ENCODE peak calls at places on chromosomes 5 and 9, in seven cellular contexts. One of them, this sample, is unnamed.

GRCh38 chr5:139702548-139702947 is 54.4 kb downstream of the CXXC5 start:
- DNase-seq in activated naive CD4-positive, alpha-beta T cell: no peak
- DNase-seq in effector memory CD4-positive, alpha-beta T cell: no peak
- DNase-seq in AG10803: no peak
- DNase-seq in NCI-H510A: no peak
- DNase-seq in heart left ventricle: no peak
- DNase-seq in cardiac fibroblast: no peak
- DNase-seq in this sample: no peak

GRCh38 chr9:123834218-123834906 is 95.6 kb downstream of the DENND1A start:
- DNase-seq in activated naive CD4-positive, alpha-beta T cell: no peak
- DNase-seq in effector memory CD4-positive, alpha-beta T cell: no peak
- DNase-seq in AG10803: peak
- DNase-seq in NCI-H510A: no peak
- DNase-seq in heart left ventricle: no peak
- DNase-seq in cardiac fibroblast: peak
- DNase-seq in this sample: no peak

GRCh38 chr9:84990416-84990815 is 320.9 kb downstream of the NTRK2 start:
- DNase-seq in activated naive CD4-positive, alpha-beta T cell: no peak
- DNase-seq in effector memory CD4-positive, alpha-beta T cell: no peak
- DNase-seq in AG10803: no peak
- DNase-seq in NCI-H510A: no peak
- DNase-seq in heart left ventricle: no peak
- DNase-seq in cardiac fibroblast: no peak
- DNase-seq in this sample: no peak

GRCh38 chr5:54093081-54093492 is 217.3 kb downstream of the ARL15 start:
- DNase-seq in activated naive CD4-positive, alpha-beta T cell: no peak
- DNase-seq in effector memory CD4-positive, alpha-beta T cell: no peak
- DNase-seq in AG10803: no peak
- DNase-seq in NCI-H510A: no peak
- DNase-seq in heart left ventricle: peak
- DNase-seq in cardiac fibroblast: no peak
- DNase-seq in this sample: peak

GRCh38 chr5:22663124-22663523 is 190.0 kb downstream of the CDH12 start:
- DNase-seq in activated naive CD4-positive, alpha-beta T cell: no peak
- DNase-seq in effector memory CD4-positive, alpha-beta T cell: no peak
- DNase-seq in AG10803: no peak
- DNase-seq in NCI-H510A: no peak
- DNase-seq in heart left ventricle: no peak
- DNase-seq in cardiac fibroblast: no peak
- DNase-seq in this sample: no peak

GRCh38 chr9:117644607-117645244 is 59.5 kb upstream of the TLR4 start:
- DNase-seq in activated naive CD4-positive, alpha-beta T cell: peak
- DNase-seq in effector memory CD4-positive, alpha-beta T cell: no peak
- DNase-seq in AG10803: peak
- DNase-seq in NCI-H510A: peak
- DNase-seq in heart left ventricle: peak
- DNase-seq in cardiac fibroblast: peak
- DNase-seq in this sample: peak

GRCh38 chr9:91071185-91071990 is 269.8 kb downstream of the SYK start:
- DNase-seq in activated naive CD4-positive, alpha-beta T cell: no peak
- DNase-seq in effector memory CD4-positive, alpha-beta T cell: no peak
- DNase-seq in AG10803: peak
- DNase-seq in NCI-H510A: peak
- DNase-seq in heart left ventricle: no peak
- DNase-seq in cardiac fibroblast: peak
- DNase-seq in this sample: peak

GRCh38 chr5:91499943-91500531 is 116.9 kb upstream of the ARRDC3 start:
- DNase-seq in activated naive CD4-positive, alpha-beta T cell: no peak
- DNase-seq in effector memory CD4-positive, alpha-beta T cell: no peak
- DNase-seq in AG10803: peak
- DNase-seq in NCI-H510A: no peak
- DNase-seq in heart left ventricle: no peak
- DNase-seq in cardiac fibroblast: peak
- DNase-seq in this sample: peak

GRCh38 chr5:68898961-68899471 is 194.8 kb upstream of the SLC30A5 start:
- DNase-seq in activated naive CD4-positive, alpha-beta T cell: no peak
- DNase-seq in effector memory CD4-positive, alpha-beta T cell: no peak
- DNase-seq in AG10803: peak
- DNase-seq in NCI-H510A: peak
- DNase-seq in heart left ventricle: no peak
- DNase-seq in cardiac fibroblast: peak
- DNase-seq in this sample: peak

This sample was measured in foreskin fibroblast.